ENCODE peak calls at places on chromosomes 6 and 20, in six cellular contexts. C, H, U, O, L and F are unnamed samples.

GRCh38 chr6:36851149-36851614 is 11.9 kb upstream of the CPNE5 start:
- DNase-seq in C (no peak), H (peak), U (peak), O (peak), L (peak), F (peak)

GRCh38 chr6:108133594-108134179 is 32.1 kb upstream of the NR2E1 start:
- DNase-seq in C (peak), H (peak), U (peak), O (peak), L (peak), F (peak)

GRCh38 chr6:38603966-38604365 is 35.8 kb downstream of the BTBD9 start:
- DNase-seq in C (no peak), H (peak), U (no peak), O (no peak), L (peak), F (peak)

GRCh38 chr6:90536516-90536915 is 50.4 kb downstream of the MAP3K7 start:
- DNase-seq in C (no peak), H (no peak), U (no peak), O (no peak), L (no peak), F (no peak)

GRCh38 chr20:59770270-59770669 is 163.2 kb downstream of the SYCP2 start:
- DNase-seq in C (no peak), H (no peak), U (no peak), O (no peak), L (no peak), F (peak)

GRCh38 chr6:3228046-3228671 is 706 bp upstream of the TUBB2B start:
- DNase-seq in C (no peak), H (no peak), U (peak), O (peak), L (no peak), F (peak)

GRCh38 chr20:12207875-12208274 is 290.2 kb downstream of the BTBD3 start:
- DNase-seq in C (peak), H (peak), U (peak), O (peak), L (peak), F (peak)

GRCh38 chr20:37354210-37355195 is 8.6 kb downstream of the SRC start:
- DNase-seq in C (no peak), H (no peak), U (no peak), O (no peak), L (no peak), F (no peak)

GRCh38 chr6:17001188-17001587 is 100.7 kb upstream of the STMND1 start:
- DNase-seq in C (no peak), H (peak), U (no peak), O (no peak), L (peak), F (peak)

GRCh38 chr20:6169251-6169650 is 46.4 kb upstream of the FERMT1 start:
- DNase-seq in C (no peak), H (peak), U (no peak), O (no peak), L (peak), F (peak)

GRCh38 chr6:158686311-158686710 is 36.5 kb downstream of the SYTL3 start:
- DNase-seq in C (no peak), H (no peak), U (peak), O (no peak), L (no peak), F (no peak)

GRCh38 chr6:170312876-170313275 is 6.3 kb downstream of the FAM120B start:
- DNase-seq in C (no peak), H (no peak), U (no peak), O (no peak), L (no peak), F (no peak)

GRCh38 chr20:63772781-63773520 is 33.4 kb downstream of the SLC2A4RG start:
- DNase-seq in C (no peak), H (peak), U (no peak), O (no peak), L (no peak), F (no peak)

GRCh38 chr20:38165089-38165965 is at the start of gene TGM2:
- DNase-seq in C (no peak), H (peak), U (peak), O (peak), L (peak), F (peak)

GRCh38 chr20:5945963-5946362 is 4.4 kb downstream of the TRMT6 start:
- DNase-seq in C (no peak), H (peak), U (no peak), O (no peak), L (peak), F (no peak)

GRCh38 chr20:47468290-47469050 is 33.2 kb upstream of the NCOA3 start:
- DNase-seq in C (no peak), H (no peak), U (no peak), O (no peak), L (no peak), F (no peak)

GRCh38 chr6:166277892-166278578 is 30.2 kb downstream of the PRR18 start:
- DNase-seq in C (no peak), H (no peak), U (no peak), O (no peak), L (no peak), F (no peak)

GRCh38 chr6:166097914-166098522 is 69.6 kb downstream of the TBXT start:
- DNase-seq in C (peak), H (peak), U (peak), O (peak), L (peak), F (peak)

GRCh38 chr6:12229332-12229731 is 60.8 kb upstream of the EDN1 start:
- DNase-seq in C (no peak), H (no peak), U (no peak), O (no peak), L (no peak), F (no peak)

GRCh38 chr20:17431621-17432364 is 99.4 kb downstream of the BFSP1 start:
- DNase-seq in C (peak), H (peak), U (peak), O (peak), L (peak), F (peak)

GRCh38 chr6:106547556-106547955 is 81.7 kb downstream of the RTN4IP1 start:
- DNase-seq in C (no peak), H (no peak), U (no peak), O (no peak), L (no peak), F (no peak)

GRCh38 chr20:62363920-62364851 is 2.9 kb downstream of the LAMA5 start:
- DNase-seq in C (no peak), H (no peak), U (peak), O (no peak), L (peak), F (no peak)

GRCh38 chr20:62361799-62362589 is 5.1 kb downstream of the LAMA5 start:
- DNase-seq in C (peak), H (no peak), U (peak), O (no peak), L (no peak), F (peak)

GRCh38 chr20:62364911-62365736 is 2.0 kb downstream of the LAMA5 start:
- DNase-seq in C (no peak), H (no peak), U (peak), O (no peak), L (no peak), F (no peak)

GRCh38 chr20:62362590-62362940 is 4.5 kb downstream of the LAMA5 start:
- DNase-seq in C (no peak), H (no peak), U (peak), O (no peak), L (no peak), F (no peak)

DNA sequence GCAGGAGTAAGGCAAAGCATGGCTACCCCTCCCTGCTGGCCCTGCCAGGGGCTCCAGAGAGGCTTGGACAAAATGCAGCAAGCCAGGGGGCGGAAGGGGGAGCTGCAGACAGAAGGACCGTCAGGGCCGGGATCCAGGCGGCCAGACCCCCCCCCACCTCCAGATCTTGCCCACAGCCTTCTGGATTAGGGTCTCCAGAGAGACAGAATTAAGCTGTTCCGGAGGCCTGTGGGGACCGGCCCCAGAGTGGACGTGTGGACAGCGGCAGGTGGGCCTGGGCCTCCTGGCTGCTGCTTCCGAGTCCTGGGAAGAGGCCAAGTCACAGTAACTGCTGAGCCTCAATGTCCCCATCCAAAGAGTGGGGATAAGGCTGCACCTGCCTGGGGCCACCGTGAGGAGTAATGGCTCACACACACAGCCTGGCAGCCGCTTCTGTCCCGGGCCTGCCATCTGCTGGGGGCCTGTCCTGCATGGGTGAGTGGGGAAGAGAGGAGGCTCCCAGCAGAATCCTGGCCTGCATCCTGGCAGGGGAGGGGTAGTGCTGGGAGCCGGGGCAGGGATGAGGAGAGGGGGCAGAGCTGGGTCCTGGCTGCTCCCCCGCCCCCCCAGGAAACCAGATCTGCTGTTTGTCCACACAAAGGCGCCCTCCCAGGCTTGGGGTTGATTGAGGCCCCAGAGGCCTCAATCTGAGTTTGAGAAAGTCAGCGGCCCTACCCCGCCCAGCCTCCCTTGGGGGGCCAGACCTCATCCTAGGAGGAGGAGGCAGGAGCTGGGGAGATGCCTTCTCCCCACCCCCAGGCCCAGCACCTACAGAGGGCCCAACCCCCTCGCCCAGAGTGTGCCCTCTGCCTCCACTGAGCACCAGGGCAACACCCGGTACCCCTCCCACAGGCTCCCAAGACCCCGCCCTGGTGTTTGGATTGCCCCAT is 3.9 kb downstream of the LAMA5 start:
- DNase-seq in C (no peak), H (no peak), U (peak), O (no peak), L (no peak), F (peak)
- H2BK15ac ChIP-seq in C (peak), H (no peak), U (no peak), O (peak), L (peak), F (no peak)

DNA sequence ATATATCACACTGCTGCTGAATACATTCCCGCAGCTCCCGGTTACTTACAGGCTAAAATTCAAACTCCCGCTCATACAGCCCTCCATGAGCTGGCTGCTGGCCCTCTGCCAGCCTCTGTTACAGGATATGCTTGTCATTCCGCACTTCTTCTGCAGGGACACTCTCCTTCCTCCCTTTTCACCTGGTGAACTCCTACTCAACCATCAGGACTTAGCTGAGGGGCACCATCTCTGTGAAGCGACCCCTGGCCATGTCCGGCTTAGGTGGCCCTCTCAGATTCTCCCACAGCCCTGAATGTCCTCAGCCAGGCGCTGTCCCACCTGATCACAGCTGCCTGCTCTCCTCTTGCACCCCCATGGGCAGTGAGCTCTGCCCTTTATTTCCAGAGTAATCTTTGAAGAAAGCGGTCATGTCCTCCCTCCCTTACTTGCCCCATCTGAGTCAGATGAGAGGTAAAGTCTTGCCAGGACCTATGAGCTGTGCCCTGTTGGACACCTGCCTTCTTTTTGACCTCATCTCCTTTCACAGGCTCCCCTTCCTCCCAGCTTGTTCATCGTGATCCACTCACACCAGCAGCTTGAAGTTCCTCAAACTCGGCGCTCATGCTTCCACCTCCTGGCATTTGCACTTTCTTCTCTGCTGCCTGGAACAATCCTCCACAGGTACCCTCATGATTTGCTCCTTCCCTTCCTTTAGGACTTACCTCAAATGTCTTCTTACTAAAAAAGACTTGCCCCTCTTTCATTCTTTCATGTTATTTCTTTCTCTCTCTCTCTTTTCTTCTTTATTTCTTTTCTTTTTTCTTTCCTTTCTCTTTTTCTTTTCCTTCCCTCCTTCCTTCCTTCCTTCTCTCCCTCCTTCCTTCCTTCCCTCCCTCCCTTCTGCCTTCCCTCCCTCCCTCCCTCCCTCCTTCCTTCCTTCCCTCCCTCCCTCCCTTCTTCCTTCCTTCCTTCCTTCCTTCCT is 5.6 kb downstream of the CYP24A1 start:
- DNase-seq in C (no peak), H (peak), U (no peak), O (no peak), L (no peak), F (no peak)
- H3K27ac ChIP-seq in C (no peak), H (no peak), U (no peak), O (no peak), L (no peak), F (no peak)

DNA sequence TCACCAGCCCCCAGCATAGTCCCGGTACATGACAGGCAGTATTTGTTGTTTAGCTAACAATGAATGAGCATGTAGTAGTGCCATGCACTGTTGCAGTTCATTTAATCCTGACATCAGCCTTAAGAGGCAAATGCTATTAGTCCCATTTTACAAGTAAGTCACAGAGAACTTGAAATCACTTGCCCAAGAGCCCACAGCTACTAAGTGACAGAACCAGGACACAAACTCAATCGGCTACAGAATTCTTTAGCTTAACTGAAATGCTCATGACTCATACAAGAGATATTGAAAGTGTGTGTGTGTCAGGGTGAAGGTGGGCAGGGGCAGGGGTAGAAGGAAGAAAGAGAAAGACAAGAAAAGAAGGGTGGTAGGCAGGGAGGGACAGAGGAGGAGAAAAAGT is 52.7 kb downstream of the UNC5CL start:
- DNase-seq in C (no peak), H (peak), U (no peak), O (no peak), L (peak), F (no peak)
- H2BK15ac ChIP-seq in C (no peak), H (no peak), U (no peak), O (no peak), L (no peak), F (no peak)

GRCh38 chr20:46285072-46285471 is 23.2 kb downstream of the CDH22 start:
- DNase-seq in C (no peak), H (no peak), U (no peak), O (no peak), L (no peak), F (no peak)

GRCh38 chr20:46285740-46286139 is 22.6 kb downstream of the CDH22 start:
- DNase-seq in C (no peak), H (no peak), U (no peak), O (no peak), L (no peak), F (no peak)

GRCh38 chr20:46283426-46283825 is 24.9 kb downstream of the CDH22 start:
- DNase-seq in C (no peak), H (no peak), U (no peak), O (no peak), L (no peak), F (no peak)

GRCh38 chr20:46282669-46283068 is 25.6 kb downstream of the CDH22 start:
- DNase-seq in C (no peak), H (no peak), U (no peak), O (peak), L (no peak), F (no peak)

DNA sequence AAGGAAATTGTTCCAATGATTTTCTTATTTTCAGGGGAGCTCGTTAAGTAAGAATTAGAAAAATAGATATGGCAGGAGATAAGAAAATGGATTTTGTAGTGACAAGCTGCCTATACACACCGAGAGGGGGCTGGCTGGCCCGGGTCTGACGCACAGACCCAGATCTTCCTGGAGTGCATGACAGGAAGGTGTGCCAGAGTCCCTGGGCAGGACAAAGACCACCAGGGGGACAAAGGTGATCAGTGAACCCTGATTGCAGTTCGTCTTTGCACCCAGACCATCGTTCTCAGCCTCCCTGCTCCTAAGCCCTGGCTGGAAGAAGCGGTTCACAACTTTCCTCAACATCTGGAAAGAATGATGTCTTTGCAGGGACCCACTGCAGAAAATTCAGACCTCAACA is 24.3 kb downstream of the CDH22 start:
- DNase-seq in C (no peak), H (no peak), U (no peak), O (no peak), L (no peak), F (no peak)
- H3K27ac ChIP-seq in C (no peak), H (no peak), U (no peak), O (no peak), L (no peak), F (no peak)

GRCh38 chr20:58131111-58131510 is 97.3 kb downstream of the ANKRD60 start:
- DNase-seq in C (no peak), H (no peak), U (peak), O (peak), L (no peak), F (peak)

GRCh38 chr20:58128635-58129625 is 99.5 kb downstream of the ANKRD60 start:
- DNase-seq in C (no peak), H (no peak), U (peak), O (no peak), L (no peak), F (no peak)

GRCh38 chr20:58130574-58130973 is 97.9 kb downstream of the ANKRD60 start:
- DNase-seq in C (no peak), H (no peak), U (peak), O (peak), L (no peak), F (no peak)

GRCh38 chr20:58130156-58130555 is 98.3 kb downstream of the ANKRD60 start:
- DNase-seq in C (no peak), H (no peak), U (no peak), O (no peak), L (no peak), F (no peak)

DNA sequence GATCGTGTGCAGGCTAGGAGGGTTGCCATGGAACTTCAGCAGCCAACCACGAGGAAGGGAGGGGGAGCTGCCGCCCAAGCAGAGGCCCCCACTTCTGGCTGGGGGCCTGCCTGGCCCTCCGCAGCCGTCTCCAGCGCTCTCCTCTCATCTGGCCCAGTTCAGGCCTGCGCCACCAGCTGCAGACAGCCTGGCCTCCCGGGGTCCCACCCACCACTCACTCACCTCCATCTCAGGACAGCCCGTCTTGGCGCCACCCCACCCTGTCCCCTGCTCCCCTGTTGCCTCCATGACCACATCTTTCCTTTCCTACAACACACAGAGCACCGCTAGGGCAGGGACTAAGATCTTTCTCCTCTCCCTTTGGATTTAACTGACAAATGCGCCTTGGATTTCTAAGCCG is 98.7 kb downstream of the ANKRD60 start:
- DNase-seq in C (no peak), H (no peak), U (peak), O (no peak), L (no peak), F (no peak)
- H2BK15ac ChIP-seq in C (no peak), H (no peak), U (no peak), O (peak), L (no peak), F (no peak)

DNA sequence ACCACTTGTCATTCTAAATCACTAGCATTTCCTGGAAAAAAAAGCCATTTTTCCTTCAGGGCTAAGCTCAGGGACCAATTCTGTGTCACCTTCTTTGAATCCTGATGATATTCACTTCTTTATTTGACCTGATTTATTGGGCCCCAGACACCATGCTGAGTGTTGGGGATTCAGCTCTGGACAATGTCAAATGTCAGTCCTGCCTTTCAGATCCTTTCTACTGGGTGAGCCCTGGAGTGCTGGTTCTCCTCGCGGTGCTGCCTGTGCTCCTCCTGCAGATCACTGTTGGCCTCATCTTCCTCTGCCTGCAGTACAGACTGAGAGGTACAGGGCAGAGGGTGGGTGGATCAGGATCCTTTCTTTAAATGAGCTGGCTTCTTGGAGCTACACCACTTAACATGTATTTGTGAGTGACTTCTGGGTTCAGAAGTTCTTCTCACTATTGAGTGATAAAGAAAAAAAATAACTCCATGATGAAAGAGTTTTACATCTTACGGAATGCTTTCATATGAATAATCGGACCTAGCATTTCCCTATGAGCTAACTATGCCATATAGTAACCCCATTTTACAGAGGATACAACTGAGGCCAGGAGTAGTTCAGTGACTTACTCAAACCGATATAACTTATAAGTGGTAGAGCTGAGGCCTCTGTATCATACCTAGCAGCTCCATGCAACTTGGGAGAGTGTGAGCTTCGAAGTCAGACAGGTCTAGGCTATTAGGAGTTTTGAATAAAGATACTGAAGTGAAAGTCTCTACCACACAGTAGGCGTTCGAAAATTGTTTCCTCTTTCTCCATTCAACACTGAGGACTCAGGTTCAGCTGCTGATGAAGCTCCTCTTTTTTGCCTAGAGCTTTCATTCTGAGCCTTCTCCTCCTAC is 9.3 kb downstream of the MOG start:
- DNase-seq in C (no peak), H (no peak), U (peak), O (no peak), L (no peak), F (peak)
- H3K27ac ChIP-seq in C (peak), H (no peak), U (peak), O (peak), L (no peak), F (peak)